ENCODE peak calls at places on chromosome X, in eight cellular contexts. N, W, Q, E, Z, H, R and J are unnamed samples.

GRCh38 chrX:55056820-55057690 is 17.8 kb upstream of the PAGE2B start:
- DNase-seq in N (no peak), W (peak; percentile 32), Q (no peak), E (no peak), Z (no peak), H (no peak), R (no peak), J (no peak)

GRCh38 chrX:138853936-138854335 is 142.4 kb upstream of the FGF13 start:
- DNase-seq in N (no peak), W (no peak), Q (no peak), E (no peak), Z (no peak), H (no peak), R (no peak), J (no peak)

GRCh38 chrX:126137899-126138298 is 28.2 kb downstream of the DCAF12L2 start:
- DNase-seq in N (no peak), W (no peak), Q (peak; percentile 10), E (no peak), Z (no peak), H (peak; percentile 70), R (no peak), J (no peak)

GRCh38 chrX:141180851-141181250 is 3.9 kb upstream of the LDOC1 start:
- DNase-seq in N (no peak), W (no peak), Q (no peak), E (no peak), Z (no peak), H (no peak), R (no peak), J (no peak)

GRCh38 chrX:47605024-47605423 is 14.6 kb downstream of the SYN1 start:
- DNase-seq in N (no peak), W (no peak), Q (no peak), E (no peak), Z (no peak), H (no peak), R (no peak), J (no peak)

GRCh38 chrX:131854586-131854985 is 168.5 kb upstream of the STK26 start:
- DNase-seq in N (no peak), W (peak; percentile 33), Q (no peak), E (no peak), Z (no peak), H (no peak), R (no peak), J (no peak)

GRCh38 chrX:45046417-45046816 is 154.3 kb downstream of the DIPK2B start:
- DNase-seq in N (no peak), W (no peak), Q (no peak), E (no peak), Z (no peak), H (no peak), R (no peak), J (no peak)

GRCh38 chrX:40462797-40463196 is 118.0 kb upstream of the ATP6AP2 start:
- DNase-seq in N (no peak), W (no peak), Q (no peak), E (no peak), Z (no peak), H (no peak), R (no peak), J (no peak)

GRCh38 chrX:31166416-31166815 is 94.6 kb upstream of the FTHL17 start:
- DNase-seq in N (no peak), W (no peak), Q (no peak), E (no peak), Z (no peak), H (no peak), R (no peak), J (no peak)

GRCh38 chrX:78388663-78389062 is 61.3 kb upstream of the CYSLTR1 start:
- DNase-seq in N (no peak), W (no peak), Q (no peak), E (no peak), Z (no peak), H (no peak), R (no peak), J (no peak)

GRCh38 chrX:31981546-31982062 is 909.8 kb upstream of the FTHL17 start:
- DNase-seq in N (no peak), W (no peak), Q (no peak), E (no peak), Z (no peak), H (no peak), R (no peak), J (no peak)

GRCh38 chrX:130216312-130216711 is 44.5 kb downstream of the RAB33A start:
- DNase-seq in N (no peak), W (peak; percentile 2), Q (no peak), E (no peak), Z (no peak), H (peak; percentile 61), R (no peak), J (no peak)

GRCh38 chrX:113512700-113513395 is 672.2 kb upstream of the AMOT start:
- DNase-seq in N (no peak), W (no peak), Q (no peak), E (no peak), Z (no peak), H (no peak), R (peak; percentile 34), J (no peak)

GRCh38 chrX:51144828-51145442 is 187.7 kb upstream of the NUDT10 start:
- DNase-seq in N (no peak), W (peak; percentile 4), Q (peak; percentile 76), E (peak; percentile 37), Z (peak; percentile 51), H (peak; percentile 84), R (no peak), J (no peak)

GRCh38 chrX:139851730-139852129 is 81.1 kb downstream of the ATP11C start:
- DNase-seq in N (no peak), W (no peak), Q (no peak), E (no peak), Z (no peak), H (no peak), R (no peak), J (no peak)

GRCh38 chrX:129653985-129654651 is 638 bp downstream of the APLN start:
- DNase-seq in N (no peak), W (no peak), Q (no peak), E (no peak), Z (no peak), H (no peak), R (no peak), J (peak; percentile 40)

GRCh38 chrX:143095841-143096240 is 70.1 kb downstream of the SPANXN4 start:
- DNase-seq in N (no peak), W (no peak), Q (no peak), E (no peak), Z (no peak), H (no peak), R (no peak), J (no peak)
- H3K27me3 ChIP-seq in N (no peaks in the 10 kb centered on the region), W (no peaks in the 10 kb centered on the region), Q (no peaks in the 10 kb centered on the region), E (no peaks in the 10 kb centered on the region), Z (no peaks in the 10 kb centered on the region), H (no peaks in the 10 kb centered on the region), R (no peaks in the 10 kb centered on the region), J (no peaks in the 10 kb centered on the region)

GRCh38 chrX:133608406-133608805 is 193.1 kb upstream of the GPC4 start:
- DNase-seq in N (no peak), W (no peak), Q (no peak), E (no peak), Z (no peak), H (no peak), R (no peak), J (no peak)
- H3K27ac ChIP-seq in N (no peak overlapping the region), W (no peak overlapping the region), Q (no peak overlapping the region), E (no peak overlapping the region), Z (no peak overlapping the region), H (no peak overlapping the region), R (no peak overlapping the region), J (no peak overlapping the region)

GRCh38 chrX:336227-336626 is 17.6 kb upstream of the GTPBP6 start:
- DNase-seq in N (no peak), W (no peak), Q (no peak), E (no peak), Z (no peak), H (no peak), R (no peak), J (no peak)
- H3K4me1 ChIP-seq in N (peaks cover 3% of the 10 kb centered on the region), W (peaks cover 7% of the 10 kb centered on the region), Q (peaks cover 2% of the 10 kb centered on the region), E (peaks cover 2% of the 10 kb centered on the region), Z (no peaks in the 10 kb centered on the region), H (no peaks in the 10 kb centered on the region), R (peaks cover 8% of the 10 kb centered on the region), J (peaks cover 5% of the 10 kb centered on the region)

DNA sequence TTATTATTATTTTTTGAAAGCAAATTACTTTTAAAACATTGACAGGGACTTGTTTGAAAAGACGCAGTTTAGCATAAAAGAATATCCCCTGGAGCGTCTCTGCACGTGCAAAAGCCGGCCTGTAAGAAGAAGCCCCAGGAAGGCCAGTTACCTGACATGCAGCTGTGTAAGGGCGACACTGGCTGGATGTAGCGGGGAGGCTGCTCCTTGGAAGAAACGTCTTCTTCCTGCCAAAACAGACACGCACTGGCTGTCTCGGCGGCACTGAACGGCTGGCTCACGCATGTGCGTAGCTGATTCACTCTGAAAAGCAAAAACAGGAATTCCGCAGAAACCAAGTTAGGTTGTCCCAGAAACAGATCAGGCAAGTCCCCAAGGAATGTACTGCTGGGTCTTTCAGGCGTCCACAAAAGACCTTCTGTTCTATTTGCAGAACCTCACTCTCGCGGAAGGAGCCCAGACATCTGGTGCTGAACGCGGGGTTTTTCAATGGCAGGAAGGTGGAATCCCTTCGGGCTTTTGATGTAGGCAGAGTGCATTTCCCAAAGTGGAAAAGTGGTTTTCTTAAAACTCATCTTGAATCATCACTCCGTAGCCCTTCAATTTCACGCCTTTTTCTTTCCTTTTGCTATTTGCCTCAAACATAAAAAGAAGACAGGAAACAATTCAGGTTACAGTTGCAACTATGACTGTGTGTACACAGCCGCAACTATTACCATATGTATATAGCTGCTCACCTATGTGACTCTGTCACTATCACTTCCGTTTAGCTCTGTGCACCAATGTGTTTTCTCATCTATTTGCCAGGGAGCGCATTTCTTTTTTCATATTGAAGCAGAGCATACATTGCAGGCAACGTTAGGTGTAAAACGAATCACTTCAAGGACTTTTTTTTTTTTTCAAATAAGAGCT is 38.1 kb upstream of the ARSH start:
- DNase-seq in N (no peak), W (no peak), Q (peak; percentile 66), E (no peak), Z (peak; percentile 35), H (no peak), R (no peak), J (no peak)
- H3K27me3 ChIP-seq in N (no peaks in the 10 kb centered on the region), W (no peaks in the 10 kb centered on the region), Q (no peaks in the 10 kb centered on the region), E (peaks cover 3% of the 10 kb centered on the region), Z (no peaks in the 10 kb centered on the region), H (no peaks in the 10 kb centered on the region), R (no peaks in the 10 kb centered on the region), J (no peaks in the 10 kb centered on the region)

DNA sequence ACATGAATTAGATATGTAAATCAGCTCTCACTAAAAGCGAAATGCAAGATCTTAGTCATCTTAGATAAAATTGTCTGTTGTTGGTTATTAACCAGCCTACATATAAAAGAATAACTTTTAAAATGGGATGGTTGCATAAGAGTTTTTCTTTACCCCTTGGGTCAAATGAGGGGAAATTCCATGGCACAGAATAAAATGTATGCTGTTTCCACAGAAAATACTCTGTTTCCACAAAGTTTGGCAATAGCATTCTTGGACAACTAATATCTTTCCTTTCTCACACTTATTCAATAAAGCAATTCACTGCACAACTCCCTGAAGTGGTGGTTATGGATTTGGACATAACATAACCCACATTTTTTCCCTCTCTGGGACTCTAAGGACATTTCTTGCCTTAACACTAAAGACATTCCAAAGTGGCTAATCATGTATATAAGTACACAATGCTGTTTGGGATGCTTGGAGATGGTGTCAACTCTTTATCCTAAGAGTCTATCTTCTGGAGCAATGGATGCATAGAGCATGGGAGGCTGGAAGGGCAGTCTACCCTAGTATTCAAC is 51.7 kb upstream of the GPM6B start:
- DNase-seq in N (no peak), W (no peak), Q (no peak), E (no peak), Z (no peak), H (no peak), R (no peak), J (no peak)
- H3K27ac ChIP-seq in N (no peak overlapping the region), W (no peak overlapping the region), Q (no peak overlapping the region), E (no peak overlapping the region), Z (no peak overlapping the region), H (no peak overlapping the region), R (no peak overlapping the region), J (no peak overlapping the region)

GRCh38 chrX:133637765-133638164 is 222.5 kb upstream of the GPC4 start:
- DNase-seq in N (no peak), W (no peak), Q (no peak), E (no peak), Z (no peak), H (no peak), R (no peak), J (no peak)
- H3K4me1 ChIP-seq in N (no peaks in the 10 kb centered on the region), W (no peaks in the 10 kb centered on the region), Q (peaks cover 5% of the 10 kb centered on the region), E (no peaks in the 10 kb centered on the region), Z (peaks cover 6% of the 10 kb centered on the region), H (no peaks in the 10 kb centered on the region), R (no peaks in the 10 kb centered on the region), J (no peaks in the 10 kb centered on the region)